ENCODE peak calls at places on chromosome 7, in four cellular contexts. K is cardiac muscle cell, Z is fibroblast of lung, J is tibial artery. W is an unnamed sample.

GRCh38 chr7:130290745-130291144 is 2.2 kb upstream of the CPA4 start:
- DNase-seq in K (no peak), Z (peak), J (no peak), W (no peak)

GRCh38 chr7:42964849-42965805 is 33.0 kb downstream of the MRPL32 start:
- DNase-seq in K (peak), Z (no peak), J (no peak), W (no peak)

GRCh38 chr7:105306160-105306784 is 82.4 kb downstream of the SRPK2 start:
- DNase-seq in K (peak), Z (no peak), J (no peak), W (no peak)

GRCh38 chr7:27697861-27698430 is 35.3 kb upstream of the HIBADH start:
- DNase-seq in K (peak), Z (no peak), J (peak), W (no peak)

GRCh38 chr7:18564779-18565178 is 69.2 kb downstream of the HDAC9 start:
- DNase-seq in K (no peak), Z (no peak), J (no peak), W (no peak)

GRCh38 chr7:69172357-69173098 is 425.7 kb upstream of the AUTS2 start:
- DNase-seq in K (no peak), Z (no peak), J (no peak), W (no peak)

GRCh38 chr7:84447636-84448293 is 253.2 kb upstream of the SEMA3A start:
- DNase-seq in K (no peak), Z (no peak), J (no peak), W (no peak)

GRCh38 chr7:158362912-158363905 is 224.4 kb downstream of the PTPRN2 start:
- DNase-seq in K (no peak), Z (no peak), J (peak), W (no peak)

GRCh38 chr7:100430450-100431285 is 1.0 kb downstream of the MEPCE start:
- DNase-seq in K (peak), Z (no peak), J (peak), W (no peak)

GRCh38 chr7:108051449-108051848 is 48.5 kb upstream of the LAMB1 start:
- DNase-seq in K (no peak), Z (no peak), J (no peak), W (no peak)

GRCh38 chr7:40303996-40304395 is 169.2 kb downstream of the SUGCT start:
- DNase-seq in K (no peak), Z (no peak), J (no peak), W (no peak)

GRCh38 chr7:44071726-44072363 is 6.5 kb upstream of the PGAM2 start:
- DNase-seq in K (no peak), Z (no peak), J (no peak), W (no peak)

GRCh38 chr7:143381427-143382125 is 431 bp downstream of the ZYX start:
- DNase-seq in K (peak), Z (peak), J (peak), W (peak)

GRCh38 chr7:94301024-94301588 is 93.6 kb upstream of the COL1A2 start:
- DNase-seq in K (peak), Z (peak), J (peak), W (peak)

GRCh38 chr7:80136276-80137045 is 1.8 kb downstream of the GNAI1 start:
- DNase-seq in K (peak), Z (peak), J (no peak), W (no peak)
- H3K4me3 ChIP-seq in K (peak), Z (peak), J (peak), W (peak)

GRCh38 chr7:156496491-156497264 is 143.9 kb upstream of the RNF32 start:
- DNase-seq in K (no peak), Z (no peak), J (no peak), W (no peak)
- TF ChIP-seq CTCF in K (no peak), Z (no peak), J (no peak), W (no peak)

GRCh38 chr7:29483219-29484104 is 80.2 kb upstream of the PRR15 start:
- DNase-seq in K (peak), Z (peak), J (no peak), W (no peak)

GRCh38 chr7:29479606-29480200 is 83.9 kb upstream of the PRR15 start:
- DNase-seq in K (peak), Z (peak), J (no peak), W (no peak)

GRCh38 chr7:29482056-29482455 is 81.6 kb upstream of the PRR15 start:
- DNase-seq in K (no peak), Z (no peak), J (no peak), W (no peak)

GRCh38 chr7:29480456-29480855 is 83.2 kb upstream of the PRR15 start:
- DNase-seq in K (peak), Z (no peak), J (no peak), W (no peak)

GRCh38 chr7:29480934-29481625 is 82.6 kb upstream of the PRR15 start:
- DNase-seq in K (no peak), Z (no peak), J (no peak), W (no peak)
- H3K4me3 ChIP-seq in K (no peak), Z (no peak), J (peak), W (no peak)

GRCh38 chr7:140007051-140007690 is 55.6 kb downstream of the PARP12 start:
- DNase-seq in K (no peak), Z (no peak), J (no peak), W (no peak)

GRCh38 chr7:140004672-140005071 is 58.1 kb downstream of the PARP12 start:
- DNase-seq in K (no peak), Z (no peak), J (peak), W (no peak)

GRCh38 chr7:140006600-140006999 is 56.2 kb downstream of the PARP12 start:
- DNase-seq in K (no peak), Z (no peak), J (no peak), W (no peak)

GRCh38 chr7:140005341-140005740 is 57.4 kb downstream of the PARP12 start:
- DNase-seq in K (no peak), Z (no peak), J (no peak), W (no peak)

DNA sequence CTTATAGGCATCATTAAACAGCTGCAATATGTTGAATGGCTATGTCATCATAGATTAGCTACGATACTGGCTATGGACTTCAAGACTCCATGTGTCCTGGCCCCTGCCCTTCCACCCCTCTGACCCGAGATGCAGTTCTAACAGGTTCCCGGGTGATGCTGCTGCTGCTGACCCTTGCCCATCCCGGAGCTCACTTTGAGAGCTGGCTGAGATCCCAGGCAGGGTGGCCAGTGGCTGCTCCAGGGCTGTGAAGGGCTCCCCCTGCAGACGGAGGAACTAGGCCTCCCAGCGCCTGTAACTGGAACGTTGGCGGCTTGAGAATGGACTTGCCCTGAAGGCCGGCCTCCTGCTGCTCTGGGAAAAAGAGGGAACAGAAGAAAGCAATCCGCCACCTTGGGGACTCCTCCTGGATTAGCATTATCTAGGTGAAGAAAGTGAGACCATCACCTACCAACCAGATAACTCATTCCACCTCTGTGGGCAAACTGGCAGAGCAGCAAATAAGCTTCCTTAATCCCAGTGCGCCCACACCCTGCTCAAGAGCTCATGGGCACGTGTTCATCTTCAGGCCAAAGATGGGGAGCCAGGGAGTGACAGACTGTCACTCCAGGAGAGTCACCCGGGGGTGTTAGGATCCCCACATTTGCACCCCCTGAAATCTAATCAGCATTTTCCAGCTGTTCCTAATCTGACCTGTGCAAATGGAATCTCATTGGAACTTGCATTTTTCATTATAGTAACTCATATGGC is 56.8 kb downstream of the PARP12 start:
- DNase-seq in K (peak), Z (peak), J (peak), W (no peak)
- TF ChIP-seq CTCF in K (peak), Z (peak), J (no peak), W (peak)

GRCh38 chr7:33128990-33129805 is at the start of gene BBS9:
- DNase-seq in K (peak), Z (peak), J (peak), W (peak)
- H3K4me3 ChIP-seq in K (peak), Z (peak), J (peak), W (peak)

DNA sequence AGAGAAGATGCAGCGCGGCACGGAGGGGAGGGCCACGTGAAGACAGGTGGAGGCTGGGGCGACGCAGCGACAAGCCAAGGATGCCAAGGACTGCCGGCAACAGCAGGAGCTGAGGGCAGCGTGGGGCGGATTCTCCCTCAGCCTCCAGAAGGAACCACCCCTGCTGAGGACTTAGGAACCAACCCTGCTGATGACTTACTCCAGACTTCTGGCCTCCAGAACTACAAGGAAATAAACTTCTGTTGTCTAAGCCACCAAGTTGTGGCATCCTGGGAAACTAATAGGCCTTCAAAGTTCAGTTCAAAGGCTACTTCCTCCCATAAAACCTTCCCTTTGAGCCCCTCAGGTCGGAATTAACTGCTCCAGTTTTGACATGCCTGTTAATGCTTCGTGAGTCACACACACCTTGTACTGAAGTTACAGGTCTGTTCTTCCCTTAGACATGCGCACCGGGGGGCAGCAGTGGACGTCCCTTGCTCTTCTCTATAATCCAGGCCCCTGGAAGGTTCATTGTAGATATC is 88.4 kb upstream of the RHEB start:
- DNase-seq in K (no peak), Z (no peak), J (no peak), W (no peak)
- TF ChIP-seq CTCF in K (no peak), Z (no peak), J (no peak), W (peak)